ENCODE peak calls at places on chromosomes 11 and 22, in five cellular contexts. D is brain microvascular endothelial cell, X is mesenchymal stem cell, R is AG04450, Y is NCI-H1092. M is an unnamed sample.
A peak's percentile ranks its signal among the peaks of the same experiment; 100 is the strongest.

GRCh38 chr11:88603499-88603898 is 266.0 kb upstream of the CTSC start:
- DNase-seq in X (no peak), D (no peak), R (no peak), Y (no peak), M (no peak)

GRCh38 chr11:62435741-62436485 is 17.1 kb downstream of the SCGB1A1 start:
- DNase-seq in X (no peak), Y (no peak), R (no peak), D (no peak), M (no peak)

GRCh38 chr11:2444301-2445106 is at the start of the genes KCNQ1 and TRPM5:
- DNase-seq in R (no peak), D (no peak), Y (peak; percentile 48), X (no peak), M (no peak)

GRCh38 chr11:66247801-66248200 is 20.6 kb upstream of the RAB1B start:
- DNase-seq in X (no peak), Y (no peak), D (no peak), R (no peak), M (no peak)

GRCh38 chr22:22080270-22080669 is 97.7 kb upstream of the TOP3B start:
- DNase-seq in X (no peak), D (no peak), R (no peak), Y (no peak), M (no peak)

GRCh38 chr11:124577664-124578427 is 8.0 kb downstream of the OR8A1 start:
- DNase-seq in Y (no peak), R (no peak), D (no peak), X (no peak), M (no peak)

GRCh38 chr22:44884968-44885805 is 124.6 kb downstream of the PHF21B start:
- DNase-seq in Y (no peak), X (no peak), D (no peak), R (no peak), M (no peak)

GRCh38 chr22:35301370-35301874 is 1.7 kb downstream of the TOM1 start:
- DNase-seq in D (peak; percentile 91), Y (no peak), R (peak; percentile 70), X (peak; percentile 99), M (no peak)

GRCh38 chr11:46674463-46675287 is 25.7 kb downstream of the ARHGAP1 start:
- DNase-seq in X (no peak), Y (no peak), D (no peak), R (no peak), M (no peak)

GRCh38 chr11:61293869-61294716 is 1.0 kb downstream of the VWCE start:
- DNase-seq in D (peak; percentile 34), R (no peak), Y (peak; percentile 53), X (peak; percentile 55), M (peak; percentile 85)

GRCh38 chr22:37043828-37044538 is 7.6 kb upstream of the KCTD17 start:
- DNase-seq in Y (peak; percentile 69), R (no peak), X (peak; percentile 54), D (no peak), M (peak; percentile 77)